ENCODE peak calls at places on chromosomes 3 and 15, in seven cellular contexts. D, F, J, V, E, L and U are unnamed samples.

GRCh38 chr3:191499307-191500125 is 38.6 kb downstream of the PYDC2 start:
- DNase-seq in D (peak; percentile 8), F (peak; percentile 16), J (peak; percentile 23), V (no peak), E (peak; percentile 36), L (no peak), U (peak; percentile 63)

GRCh38 chr3:98573231-98573728 is 20.1 kb downstream of the CPOX start:
- DNase-seq in D (no peak), F (peak; percentile 33), J (no peak), V (no peak), E (no peak), L (no peak), U (no peak)

GRCh38 chr3:123949606-123950005 is 11.4 kb downstream of the CCDC14 start:
- DNase-seq in D (no peak), F (peak; percentile 82), J (no peak), V (no peak), E (no peak), L (no peak), U (no peak)

GRCh38 chr15:67579967-67580366 is 37.5 kb downstream of the MAP2K5 start:
- DNase-seq in D (no peak), F (no peak), J (no peak), V (no peak), E (no peak), L (no peak), U (no peak)

GRCh38 chr3:123834631-123835030 is 49.5 kb downstream of the MYLK start:
- DNase-seq in D (no peak), F (peak; percentile 90), J (no peak), V (no peak), E (no peak), L (no peak), U (peak; percentile 58)

GRCh38 chr15:65530318-65531111 is at the start of gene HACD3:
- DNase-seq in D (peak; percentile 90), F (peak; percentile 69), J (peak; percentile 86), V (peak; percentile 61), E (peak; percentile 90), L (peak; percentile 97), U (peak; percentile 80)

GRCh38 chr3:177551431-177551836 is 354.2 kb upstream of the TBL1XR1 start:
- DNase-seq in D (no peak), F (no peak), J (no peak), V (no peak), E (no peak), L (no peak), U (no peak)

GRCh38 chr3:87771338-87772059 is 287.3 kb downstream of the CGGBP1 start:
- DNase-seq in D (no peak), F (peak; percentile 1), J (no peak), V (no peak), E (no peak), L (no peak), U (no peak)

GRCh38 chr3:15646924-15647511 is 45.5 kb downstream of the BTD start:
- DNase-seq in D (no peak), F (peak; percentile 100), J (peak; percentile 67), V (peak; percentile 59), E (no peak), L (no peak), U (peak; percentile 74)

GRCh38 chr3:45139372-45139894 is 6.7 kb downstream of the CDCP1 start:
- DNase-seq in D (no peak), F (no peak), J (peak; percentile 31), V (peak; percentile 70), E (no peak), L (no peak), U (no peak)

GRCh38 chr15:88535100-88535499 is 11.4 kb downstream of the DET1 start:
- DNase-seq in D (no peak), F (peak; percentile 41), J (no peak), V (no peak), E (no peak), L (no peak), U (no peak)

GRCh38 chr15:31752905-31753304 is 277.4 kb upstream of the CHRNA7 start:
- DNase-seq in D (no peak), F (no peak), J (no peak), V (no peak), E (no peak), L (no peak), U (no peak)

GRCh38 chr15:25054943-25055342 is 100.2 kb downstream of the SNRPN start:
- DNase-seq in D (no peak), F (no peak), J (no peak), V (no peak), E (no peak), L (no peak), U (no peak)

GRCh38 chr3:129123314-129124060 is 1.9 kb upstream of the RAB43 start:
- DNase-seq in D (peak; percentile 27), F (peak; percentile 50), J (no peak), V (no peak), E (no peak), L (no peak), U (no peak)

GRCh38 chr15:62275818-62276217 is 110.7 kb upstream of the C2CD4B start:
- DNase-seq in D (no peak), F (no peak), J (no peak), V (no peak), E (no peak), L (no peak), U (no peak)

GRCh38 chr15:72892986-72893385 is 109.4 kb upstream of the ADPGK start:
- DNase-seq in D (no peak), F (no peak), J (no peak), V (no peak), E (no peak), L (no peak), U (no peak)

GRCh38 chr15:64224508-64224907 is 61.7 kb upstream of the PPIB start:
- DNase-seq in D (no peak), F (peak; percentile 66), J (no peak), V (no peak), E (no peak), L (no peak), U (no peak)

GRCh38 chr15:38050988-38051387 is 116.5 kb downstream of the TMCO5A start:
- DNase-seq in D (no peak), F (no peak), J (no peak), V (no peak), E (no peak), L (no peak), U (no peak)

GRCh38 chr15:31025996-31026395 is 34.6 kb upstream of the MTMR10 start:
- DNase-seq in D (no peak), F (no peak), J (no peak), V (no peak), E (no peak), L (no peak), U (no peak)

GRCh38 chr3:43759297-43759782 is 68.6 kb downstream of the ABHD5 start:
- DNase-seq in D (no peak), F (peak; percentile 87), J (no peak), V (no peak), E (no peak), L (no peak), U (peak; percentile 63)

GRCh38 chr15:66066005-66066404 is 187.5 kb downstream of the MEGF11 start:
- DNase-seq in D (no peak), F (no peak), J (no peak), V (no peak), E (no peak), L (no peak), U (no peak)

GRCh38 chr3:38111696-38112377 is 25.1 kb downstream of the ACAA1 start:
- DNase-seq in D (no peak), F (no peak), J (no peak), V (no peak), E (peak; percentile 25), L (no peak), U (no peak)

GRCh38 chr15:34188711-34189110 is 21.2 kb downstream of the KATNBL1 start:
- DNase-seq in D (no peak), F (no peak), J (no peak), V (no peak), E (no peak), L (no peak), U (no peak)
- TF ChIP-seq POLR2A in D (no peak), F (no peak), J (no peak), V (no peak), E (no peak), L (no peak), U (no peak)

DNA sequence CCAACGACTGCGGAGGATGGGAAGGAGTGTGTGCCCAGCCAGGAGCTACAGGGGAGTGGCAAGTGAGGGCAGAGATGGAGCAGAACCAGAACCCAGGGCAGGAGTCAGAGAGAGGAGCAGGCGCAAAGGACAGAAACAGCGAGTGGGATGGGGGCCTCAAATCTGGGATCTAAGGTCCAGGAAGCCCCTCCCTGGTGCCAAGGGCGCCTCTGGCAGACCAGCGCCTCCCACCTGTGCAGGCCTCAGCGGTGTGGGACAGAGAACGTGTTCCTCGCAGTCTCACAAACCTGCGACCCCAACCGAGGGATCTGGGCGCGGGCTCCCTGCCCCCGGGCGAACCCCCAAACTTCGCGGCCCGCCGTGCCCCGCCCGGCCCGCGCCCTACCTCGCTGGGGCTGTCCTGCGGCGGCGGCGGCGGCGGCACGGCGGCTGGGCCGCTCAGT is 292 bp downstream of the PCBP4 start:
- DNase-seq in D (no peak), F (no peak), J (no peak), V (no peak), E (no peak), L (no peak), U (no peak)
- TF ChIP-seq POLR2A in D (no peak), F (no peak), J (no peak), V (no peak), E (no peak), L (no peak), U (no peak)

GRCh38 chr3:127590282-127590592 is 296 bp downstream of the TPRA1 start:
- DNase-seq in D (peak; percentile 35), F (no peak), J (no peak), V (no peak), E (no peak), L (peak; percentile 57), U (no peak)
- TF ChIP-seq POLR2A in D (peak; percentile 57), F (peak; percentile 71), J (no peak), V (no peak), E (no peak), L (peak; percentile 39), U (no peak)

GRCh38 chr3:10317961-10318350 is 3.0 kb downstream of the SEC13 start:
- DNase-seq in D (no peak), F (no peak), J (no peak), V (no peak), E (no peak), L (no peak), U (no peak)

GRCh38 chr3:10317311-10317960 is 3.5 kb downstream of the SEC13 start:
- DNase-seq in D (no peak), F (no peak), J (no peak), V (no peak), E (no peak), L (no peak), U (no peak)

GRCh38 chr3:10315101-10315500 is 5.8 kb downstream of the SEC13 start:
- DNase-seq in D (no peak), F (no peak), J (no peak), V (no peak), E (no peak), L (no peak), U (no peak)

GRCh38 chr3:10312866-10313265 is 8.0 kb downstream of the SEC13 start:
- DNase-seq in D (no peak), F (no peak), J (no peak), V (no peak), E (no peak), L (no peak), U (no peak)

DNA sequence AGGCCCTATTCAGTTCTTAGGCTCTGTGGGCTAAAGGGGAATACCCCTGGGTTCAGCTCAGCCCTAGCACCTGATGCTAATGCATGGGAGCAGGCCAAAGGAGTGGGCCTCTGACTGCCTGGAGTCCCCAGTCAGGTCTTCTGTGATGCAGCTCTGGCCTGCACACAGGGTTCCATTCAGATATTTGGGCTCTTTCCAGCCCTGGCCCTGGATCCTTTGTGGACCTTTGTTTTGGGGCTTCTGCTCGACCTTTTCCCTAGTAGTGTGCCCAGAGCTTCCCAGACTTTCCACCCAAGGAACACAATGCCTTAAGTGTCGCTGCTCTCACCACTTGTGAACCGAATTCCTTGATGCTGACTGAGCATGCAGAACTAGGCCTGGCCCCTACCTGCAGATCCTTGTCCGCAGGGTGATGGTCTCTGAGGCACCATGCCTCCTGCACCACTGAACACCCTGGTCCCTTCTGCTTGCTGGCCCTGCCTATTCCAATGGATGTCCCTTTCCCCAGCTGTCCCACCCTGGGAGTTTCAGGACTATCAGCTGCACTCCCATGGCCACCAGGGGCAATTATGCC is 5.1 kb downstream of the SEC13 start:
- DNase-seq in D (no peak), F (no peak), J (no peak), V (no peak), E (no peak), L (no peak), U (no peak)
- TF ChIP-seq POLR2A in D (no peak), F (no peak), J (no peak), V (no peak), E (no peak), L (no peak), U (no peak)